ENCODE peak calls at places on chromosome 13, in seven cellular contexts. Q is stimulated activated CD4-positive, alpha-beta T cell treated with anti-CD3 and anti-CD28 coated beads, Interleukin-1b, Interleukin-23, amount 100 ng/mL, for 48 hours; S is stimulated activated CD8-positive, alpha-beta memory T cell treated with anti-CD3 and anti-CD28 coated beads, Interleukin-2, amount 100 ng/mL, for 1 hour; L is A172; P is left colon; X is endothelial cell of umbilical vein; Y is progenitor cell of endocrine pancreas. W is an unnamed sample.

GRCh38 chr13:110284809-110285519 is 22.0 kb downstream of the COL4A1 start:
- DNase-seq in Q (no peak), S (no peak), L (no peak), P (no peak), X (no peak), Y (no peak), W (no peak)

GRCh38 chr13:67416047-67416925 is 186.2 kb upstream of the PCDH9 start:
- DNase-seq in Q (no peak), S (no peak), L (peak), P (peak), X (no peak), Y (peak), W (no peak)

GRCh38 chr13:39684531-39685137 is 29.2 kb downstream of the COG6 start:
- DNase-seq in Q (no peak), S (no peak), L (peak), P (no peak), X (peak), Y (no peak), W (no peak)

GRCh38 chr13:52377898-52378297 is 28.1 kb downstream of the THSD1 start:
- DNase-seq in Q (no peak), S (no peak), L (no peak), P (no peak), X (no peak), Y (no peak), W (no peak)

GRCh38 chr13:113582841-113583631 is 1.5 kb upstream of the TFDP1 start:
- DNase-seq in Q (no peak), S (no peak), L (no peak), P (no peak), X (no peak), Y (no peak), W (no peak)

GRCh38 chr13:48626077-48626449 is 27.7 kb upstream of the CYSLTR2 start:
- DNase-seq in Q (no peak), S (no peak), L (no peak), P (no peak), X (peak), Y (no peak), W (no peak)

GRCh38 chr13:91313103-91313502 is 34.4 kb upstream of the MIR17HG start:
- DNase-seq in Q (no peak), S (no peak), L (peak), P (no peak), X (peak), Y (no peak), W (no peak)

GRCh38 chr13:63481334-63481733 is 2065.7 kb upstream of the PCDH20 start:
- DNase-seq in Q (no peak), S (no peak), L (peak), P (no peak), X (no peak), Y (no peak), W (no peak)

GRCh38 chr13:100210966-100211710 is 122.2 kb downstream of the PCCA start:
- DNase-seq in Q (no peak), S (no peak), L (peak), P (no peak), X (peak), Y (no peak), W (no peak)

GRCh38 chr13:113838711-113839201 is 25.1 kb downstream of the GAS6 start:
- DNase-seq in Q (no peak), S (no peak), L (no peak), P (no peak), X (no peak), Y (no peak), W (no peak)

GRCh38 chr13:67076378-67076777 is 153.8 kb downstream of the PCDH9 start:
- DNase-seq in Q (no peak), S (no peak), L (no peak), P (no peak), X (no peak), Y (no peak), W (no peak)

GRCh38 chr13:53254495-53254894 is 225.9 kb downstream of the OLFM4 start:
- DNase-seq in Q (no peak), S (no peak), L (no peak), P (no peak), X (no peak), Y (peak), W (no peak)

GRCh38 chr13:20814224-20814910 is 40.6 kb upstream of the EEF1AKMT1 start:
- DNase-seq in Q (no peak), S (no peak), L (peak), P (peak), X (peak), Y (no peak), W (peak)

GRCh38 chr13:24173775-24174174 is 13.3 kb downstream of the SPATA13 start:
- DNase-seq in Q (no peak), S (no peak), L (no peak), P (no peak), X (no peak), Y (no peak), W (no peak)

GRCh38 chr13:110486061-110486780 is 75.3 kb downstream of the RAB20 start:
- DNase-seq in Q (no peak), S (no peak), L (no peak), P (no peak), X (no peak), Y (no peak), W (no peak)

GRCh38 chr13:108924154-108924940 is 294.9 kb downstream of the MYO16 start:
- DNase-seq in Q (no peak), S (no peak), L (peak), P (no peak), X (no peak), Y (no peak), W (peak)

GRCh38 chr13:113562866-113563265 is 21.7 kb upstream of the TFDP1 start:
- DNase-seq in Q (no peak), S (no peak), L (no peak), P (no peak), X (no peak), Y (no peak), W (no peak)

GRCh38 chr13:26017196-26017921 is 34.5 kb downstream of the SHISA2 start:
- DNase-seq in Q (no peak), S (no peak), L (no peak), P (no peak), X (no peak), Y (no peak), W (peak)

GRCh38 chr13:34156841-34157365 is 339.0 kb downstream of the RFC3 start:
- DNase-seq in Q (peak), S (no peak), L (peak), P (peak), X (peak), Y (peak), W (peak)

GRCh38 chr13:74132768-74133656 is 1.2 kb downstream of the KLF12 start:
- DNase-seq in Q (peak), S (peak), L (peak), P (peak), X (peak), Y (no peak), W (no peak)

W was measured in Daoy.